ENCODE peak calls at places on chromosomes 7 and 10, in seven cellular contexts. U, R, F, Z, Q, W and K are unnamed samples.
A peak's percentile ranks its signal among the peaks of the same experiment; 100 is the strongest.

GRCh38 chr7:44291733-44292395 is 33.5 kb downstream of the CAMK2B start:
- DNase-seq in U (no peak), F (no peak), Z (no peak), Q (no peak), W (no peak), R (no peak), K (no peak)

GRCh38 chr7:102840404-102840803 is 72.4 kb upstream of the LRRC17 start:
- DNase-seq in Z (no peak), F (no peak), W (no peak), R (no peak), U (no peak), Q (no peak), K (no peak)

GRCh38 chr7:117771756-117772155 is 101.5 kb downstream of the CTTNBP2 start:
- DNase-seq in F (no peak), W (no peak), Q (no peak), R (no peak), U (no peak), Z (no peak), K (no peak)

GRCh38 chr10:78454123-78454645 is 420.5 kb downstream of the RPS24 start:
- DNase-seq in R (no peak), F (no peak), U (no peak), Q (no peak), W (no peak), Z (no peak), K (no peak)

GRCh38 chr7:91039033-91039432 is 225.2 kb upstream of the FZD1 start:
- DNase-seq in U (no peak), F (no peak), Z (no peak), R (no peak), Q (no peak), W (no peak), K (no peak)

GRCh38 chr10:45442670-45443069 is 68.7 kb downstream of the ALOX5 start:
- DNase-seq in F (no peak), Z (no peak), Q (no peak), R (no peak), U (no peak), W (no peak), K (no peak)

GRCh38 chr7:2242541-2243482 is 786 bp downstream of the NUDT1 start:
- DNase-seq in W (peak; percentile 62), Q (no peak), U (peak; percentile 46), Z (peak; percentile 35), R (no peak), F (peak; percentile 21), K (no peak)

GRCh38 chr10:100825946-100826660 is 80.7 kb downstream of the PAX2 start:
- DNase-seq in W (peak; percentile 23), R (no peak), F (no peak), U (no peak), Z (no peak), Q (no peak), K (no peak)

GRCh38 chr10:78304091-78305045 is 270.7 kb downstream of the RPS24 start:
- DNase-seq in Q (no peak), R (no peak), Z (no peak), U (no peak), W (no peak), F (no peak), K (no peak)

GRCh38 chr10:115857856-115858255 is 415.1 kb downstream of the GFRA1 start:
- DNase-seq in R (peak; percentile 37), U (no peak), Q (peak; percentile 51), W (no peak), Z (no peak), F (no peak), K (no peak)

GRCh38 chr10:110959379-110960332 is 40.3 kb downstream of the SHOC2 start:
- DNase-seq in R (no peak), W (no peak), Z (no peak), Q (no peak), U (no peak), F (no peak), K (no peak)

GRCh38 chr10:17200035-17200884 is 1.2 kb downstream of the TRDMT1 start:
- DNase-seq in W (no peak), Q (no peak), U (peak; percentile 49), R (no peak), F (no peak), Z (no peak), K (no peak)

GRCh38 chr10:35735412-35735811 is 93.3 kb upstream of the FZD8 start:
- DNase-seq in R (peak; percentile 28), U (no peak), Z (peak; percentile 63), W (no peak), Q (peak; percentile 9), F (no peak), K (no peak)

GRCh38 chr10:29767958-29768357 is 133.2 kb upstream of the SVIL start:
- DNase-seq in W (no peak), F (no peak), U (peak; percentile 78), R (no peak), Q (no peak), Z (no peak), K (no peak)

GRCh38 chr7:155803418-155804376 is 8.6 kb downstream of the SHH start:
- DNase-seq in Q (no peak), W (peak; percentile 73), U (no peak), Z (no peak), R (no peak), F (no peak), K (no peak)

GRCh38 chr10:98074315-98074911 is 44.0 kb upstream of the CRTAC1 start:
- DNase-seq in Z (no peak), F (no peak), R (no peak), U (peak; percentile 31), W (no peak), Q (peak; percentile 1), K (no peak)

GRCh38 chr7:111082351-111082750 is 8.6 kb upstream of the LRRN3 start:
- DNase-seq in Q (no peak), F (no peak), U (no peak), R (no peak), W (no peak), Z (no peak), K (no peak)

GRCh38 chr7:156537006-156537405 is 103.6 kb upstream of the RNF32 start:
- DNase-seq in F (no peak), W (no peak), R (no peak), Q (no peak), Z (no peak), U (no peak), K (no peak)

GRCh38 chr7:42087616-42088015 is 149.4 kb downstream of the GLI3 start:
- DNase-seq in Q (no peak), W (no peak), F (no peak), R (no peak), U (no peak), Z (no peak), K (no peak)

GRCh38 chr7:55490099-55490498 is 82.2 kb downstream of the VOPP1 start:
- DNase-seq in R (no peak), U (no peak), W (no peak), Z (no peak), Q (no peak), F (no peak), K (no peak)

GRCh38 chr10:49168821-49169495 is 19.2 kb downstream of the TMEM273 start:
- DNase-seq in F (no peak), Z (peak; percentile 8), U (peak; percentile 81), R (no peak), Q (no peak), W (no peak), K (no peak)

GRCh38 chr10:3948843-3949242 is 163.8 kb upstream of the KLF6 start:
- DNase-seq in U (no peak), Q (no peak), W (peak; percentile 14), Z (peak; percentile 79), F (peak; percentile 73), R (no peak), K (peak; percentile 71)